ENCODE peak calls at places on chromosome 5, in eight cellular contexts. One of them, this sample, is unnamed.

GRCh38 chr5:78920604-78921003 is 64.5 kb downstream of the ARSB start:
- DNase-seq in GM23338: peak
- DNase-seq in OCI-LY7: peak
- DNase-seq in GM23248: peak
- DNase-seq in MM.1S: no peak
- DNase-seq in hepatocyte: peak
- DNase-seq in PC-3: peak
- DNase-seq in HCT116: no peak
- DNase-seq in this sample: no peak

GRCh38 chr5:136016945-136017530 is 11.8 kb upstream of the TGFBI start:
- DNase-seq in GM23338: no peak
- DNase-seq in OCI-LY7: no peak
- DNase-seq in GM23248: peak
- DNase-seq in MM.1S: no peak
- DNase-seq in hepatocyte: no peak
- DNase-seq in PC-3: peak
- DNase-seq in HCT116: peak
- DNase-seq in this sample: no peak

GRCh38 chr5:29307498-29307897 is 1886.0 kb upstream of the CDH6 start:
- DNase-seq in GM23338: no peak
- DNase-seq in OCI-LY7: no peak
- DNase-seq in GM23248: no peak
- DNase-seq in MM.1S: no peak
- DNase-seq in hepatocyte: no peak
- DNase-seq in PC-3: peak
- DNase-seq in HCT116: no peak
- DNase-seq in this sample: no peak

GRCh38 chr5:151870820-151871219 is 53.8 kb downstream of the GLRA1 start:
- DNase-seq in GM23338: no peak
- DNase-seq in OCI-LY7: no peak
- DNase-seq in GM23248: peak
- DNase-seq in MM.1S: no peak
- DNase-seq in hepatocyte: no peak
- DNase-seq in PC-3: peak
- DNase-seq in HCT116: no peak
- DNase-seq in this sample: no peak

GRCh38 chr5:45697211-45697610 is 1.0 kb upstream of the HCN1 start:
- DNase-seq in GM23338: peak
- DNase-seq in OCI-LY7: no peak
- DNase-seq in GM23248: no peak
- DNase-seq in MM.1S: no peak
- DNase-seq in hepatocyte: no peak
- DNase-seq in PC-3: no peak
- DNase-seq in HCT116: no peak
- DNase-seq in this sample: no peak

GRCh38 chr5:123951204-123951977 is 439.4 kb downstream of the CSNK1G3 start:
- DNase-seq in GM23338: no peak
- DNase-seq in OCI-LY7: no peak
- DNase-seq in GM23248: peak
- DNase-seq in MM.1S: no peak
- DNase-seq in hepatocyte: no peak
- DNase-seq in PC-3: peak
- DNase-seq in HCT116: peak
- DNase-seq in this sample: no peak

GRCh38 chr5:22918511-22918910 is 65.4 kb upstream of the CDH12 start:
- DNase-seq in GM23338: no peak
- DNase-seq in OCI-LY7: no peak
- DNase-seq in GM23248: no peak
- DNase-seq in MM.1S: no peak
- DNase-seq in hepatocyte: no peak
- DNase-seq in PC-3: no peak
- DNase-seq in HCT116: no peak
- DNase-seq in this sample: no peak

GRCh38 chr5:51988561-51988960 is 605.3 kb downstream of the ISL1 start:
- DNase-seq in GM23338: no peak
- DNase-seq in OCI-LY7: no peak
- DNase-seq in GM23248: no peak
- DNase-seq in MM.1S: no peak
- DNase-seq in hepatocyte: no peak
- DNase-seq in PC-3: no peak
- DNase-seq in HCT116: no peak
- DNase-seq in this sample: no peak

GRCh38 chr5:40680741-40681350 is 1.1 kb downstream of the PTGER4 start:
- DNase-seq in GM23338: peak
- DNase-seq in OCI-LY7: no peak
- DNase-seq in GM23248: no peak
- DNase-seq in MM.1S: no peak
- DNase-seq in hepatocyte: no peak
- DNase-seq in PC-3: no peak
- DNase-seq in HCT116: no peak
- DNase-seq in this sample: peak
- TF ChIP-seq EZH2phosphoT487 in GM23338: peak
- TF ChIP-seq EZH2phosphoT487 in OCI-LY7: no peak
- TF ChIP-seq EZH2phosphoT487 in GM23248: no peak
- TF ChIP-seq EZH2phosphoT487 in MM.1S: no peak
- TF ChIP-seq EZH2phosphoT487 in hepatocyte: no peak
- TF ChIP-seq EZH2phosphoT487 in PC-3: no peak
- TF ChIP-seq EZH2phosphoT487 in HCT116: no peak
- TF ChIP-seq EZH2phosphoT487 in this sample: no peak

GRCh38 chr5:175856408-175856807 is 15.0 kb upstream of the CPLX2 start:
- DNase-seq in GM23338: no peak
- DNase-seq in OCI-LY7: no peak
- DNase-seq in GM23248: no peak
- DNase-seq in MM.1S: no peak
- DNase-seq in hepatocyte: no peak
- DNase-seq in PC-3: no peak
- DNase-seq in HCT116: no peak
- DNase-seq in this sample: no peak
- H3K27ac ChIP-seq in GM23338: no peak
- H3K27ac ChIP-seq in OCI-LY7: no peak
- H3K27ac ChIP-seq in GM23248: no peak
- H3K27ac ChIP-seq in MM.1S: no peak
- H3K27ac ChIP-seq in hepatocyte: no peak
- H3K27ac ChIP-seq in PC-3: no peak
- H3K27ac ChIP-seq in HCT116: no peak
- H3K27ac ChIP-seq in this sample: no peak

GRCh38 chr5:84113246-84114118 is 271.2 kb downstream of the EDIL3 start:
- DNase-seq in GM23338: peak
- DNase-seq in OCI-LY7: no peak
- DNase-seq in GM23248: peak
- DNase-seq in MM.1S: no peak
- DNase-seq in hepatocyte: no peak
- DNase-seq in PC-3: no peak
- DNase-seq in HCT116: peak
- DNase-seq in this sample: peak
- TF ChIP-seq EZH2phosphoT487 in GM23338: no peak
- TF ChIP-seq EZH2phosphoT487 in OCI-LY7: no peak
- TF ChIP-seq EZH2phosphoT487 in GM23248: no peak
- TF ChIP-seq EZH2phosphoT487 in MM.1S: no peak
- TF ChIP-seq EZH2phosphoT487 in hepatocyte: no peak
- TF ChIP-seq EZH2phosphoT487 in PC-3: no peak
- TF ChIP-seq EZH2phosphoT487 in HCT116: no peak
- TF ChIP-seq EZH2phosphoT487 in this sample: no peak

DNA sequence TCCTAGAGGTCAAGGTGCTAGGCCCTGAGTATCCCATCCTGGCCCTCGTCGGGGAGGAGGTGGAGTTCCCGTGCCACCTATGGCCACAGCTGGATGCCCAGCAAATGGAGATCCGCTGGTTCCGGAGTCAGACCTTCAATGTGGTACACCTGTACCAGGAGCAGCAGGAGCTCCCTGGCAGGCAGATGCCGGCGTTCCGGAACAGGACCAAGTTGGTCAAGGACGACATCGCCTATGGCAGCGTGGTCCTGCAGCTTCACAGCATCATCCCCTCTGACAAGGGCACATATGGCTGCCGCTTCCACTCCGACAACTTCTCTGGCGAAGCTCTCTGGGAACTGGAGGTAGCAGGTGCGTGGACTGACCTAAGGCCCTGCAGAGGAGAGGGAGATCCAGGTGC is 7.9 kb downstream of the BTNL9 start:
- DNase-seq in GM23338: no peak
- DNase-seq in OCI-LY7: no peak
- DNase-seq in GM23248: no peak
- DNase-seq in MM.1S: no peak
- DNase-seq in hepatocyte: no peak
- DNase-seq in PC-3: no peak
- DNase-seq in HCT116: no peak
- DNase-seq in this sample: no peak
- H3K27ac ChIP-seq in GM23338: no peak
- H3K27ac ChIP-seq in OCI-LY7: peak
- H3K27ac ChIP-seq in GM23248: no peak
- H3K27ac ChIP-seq in MM.1S: no peak
- H3K27ac ChIP-seq in hepatocyte: no peak
- H3K27ac ChIP-seq in PC-3: no peak
- H3K27ac ChIP-seq in HCT116: no peak
- H3K27ac ChIP-seq in this sample: no peak

DNA sequence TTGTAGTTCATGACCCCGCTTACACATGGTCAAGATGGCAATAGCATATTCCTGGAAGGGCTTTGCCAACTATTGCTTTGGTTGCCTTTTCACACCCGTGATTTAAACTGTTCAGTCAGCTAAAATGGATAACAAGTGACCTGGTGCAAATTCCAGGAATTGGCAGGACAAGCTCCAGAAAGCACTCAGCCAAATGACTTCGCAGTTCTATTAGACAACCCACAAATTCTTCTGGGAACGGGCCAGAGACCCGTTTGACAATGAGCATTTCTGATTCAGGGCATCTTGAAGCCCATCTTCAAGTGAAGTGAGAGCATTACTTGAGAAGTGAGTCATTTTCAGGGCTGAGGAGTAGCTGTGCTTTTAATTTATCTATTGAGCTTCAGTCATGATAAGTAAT is 165.0 kb downstream of the DROSHA start:
- DNase-seq in GM23338: no peak
- DNase-seq in OCI-LY7: no peak
- DNase-seq in GM23248: peak
- DNase-seq in MM.1S: no peak
- DNase-seq in hepatocyte: no peak
- DNase-seq in PC-3: no peak
- DNase-seq in HCT116: no peak
- DNase-seq in this sample: no peak
- TF ChIP-seq EZH2phosphoT487 in GM23338: no peak
- TF ChIP-seq EZH2phosphoT487 in OCI-LY7: no peak
- TF ChIP-seq EZH2phosphoT487 in GM23248: no peak
- TF ChIP-seq EZH2phosphoT487 in MM.1S: no peak
- TF ChIP-seq EZH2phosphoT487 in hepatocyte: no peak
- TF ChIP-seq EZH2phosphoT487 in PC-3: no peak
- TF ChIP-seq EZH2phosphoT487 in HCT116: no peak
- TF ChIP-seq EZH2phosphoT487 in this sample: no peak

GRCh38 chr5:75611324-75612210 is at the start of gene ANKDD1B:
- DNase-seq in GM23338: peak
- DNase-seq in OCI-LY7: no peak
- DNase-seq in GM23248: peak
- DNase-seq in MM.1S: no peak
- DNase-seq in hepatocyte: peak
- DNase-seq in PC-3: peak
- DNase-seq in HCT116: no peak
- DNase-seq in this sample: peak
- H3K27ac ChIP-seq in GM23338: no peak
- H3K27ac ChIP-seq in OCI-LY7: no peak
- H3K27ac ChIP-seq in GM23248: no peak
- H3K27ac ChIP-seq in MM.1S: no peak
- H3K27ac ChIP-seq in hepatocyte: peak
- H3K27ac ChIP-seq in PC-3: peak
- H3K27ac ChIP-seq in HCT116: no peak
- H3K27ac ChIP-seq in this sample: no peak